ENCODE peak calls at places on chromosomes 2 and 18, in eight cellular contexts. One of them, this sample, is unnamed.

GRCh38 chr2:85705680-85706039 is 11.5 kb downstream of the GNLY start:
- DNase-seq in GM23248: peak; percentile 94
- DNase-seq in hepatocyte: peak; percentile 75
- DNase-seq in MM.1S: no peak
- DNase-seq in SK-N-SH: no peak
- DNase-seq in Karpas-422: no peak
- DNase-seq in PC-3: peak; percentile 58
- DNase-seq in OCI-LY7: no peak
- DNase-seq in this sample: peak; percentile 45

GRCh38 chr18:58993260-58993659 is 128.6 kb downstream of the ZNF532 start:
- DNase-seq in GM23248: peak; percentile 93
- DNase-seq in hepatocyte: no peak
- DNase-seq in MM.1S: no peak
- DNase-seq in SK-N-SH: no peak
- DNase-seq in Karpas-422: no peak
- DNase-seq in PC-3: peak; percentile 94
- DNase-seq in OCI-LY7: no peak
- DNase-seq in this sample: no peak

GRCh38 chr18:79485788-79486355 is 90.1 kb downstream of the NFATC1 start:
- DNase-seq in GM23248: peak; percentile 95
- DNase-seq in hepatocyte: peak; percentile 55
- DNase-seq in MM.1S: no peak
- DNase-seq in SK-N-SH: no peak
- DNase-seq in Karpas-422: no peak
- DNase-seq in PC-3: peak; percentile 6
- DNase-seq in OCI-LY7: no peak
- DNase-seq in this sample: no peak

GRCh38 chr2:204849887-204850286 is 304.6 kb downstream of the PARD3B start:
- DNase-seq in GM23248: no peak
- DNase-seq in hepatocyte: no peak
- DNase-seq in MM.1S: no peak
- DNase-seq in SK-N-SH: no peak
- DNase-seq in Karpas-422: no peak
- DNase-seq in PC-3: peak; percentile 74
- DNase-seq in OCI-LY7: no peak
- DNase-seq in this sample: peak; percentile 36

GRCh38 chr2:179898873-179899272 is 37.5 kb upstream of the ZNF385B start:
- DNase-seq in GM23248: peak; percentile 47
- DNase-seq in hepatocyte: peak; percentile 24
- DNase-seq in MM.1S: peak; percentile 78
- DNase-seq in SK-N-SH: peak; percentile 23
- DNase-seq in Karpas-422: peak; percentile 87
- DNase-seq in PC-3: peak; percentile 79
- DNase-seq in OCI-LY7: peak; percentile 92
- DNase-seq in this sample: no peak

GRCh38 chr18:76425299-76426101 is 69.5 kb downstream of the ZNF516 start:
- DNase-seq in GM23248: peak; percentile 42
- DNase-seq in hepatocyte: no peak
- DNase-seq in MM.1S: no peak
- DNase-seq in SK-N-SH: no peak
- DNase-seq in Karpas-422: no peak
- DNase-seq in PC-3: no peak
- DNase-seq in OCI-LY7: no peak
- DNase-seq in this sample: no peak

GRCh38 chr2:241629762-241630435 is 7.1 kb downstream of the THAP4 start:
- DNase-seq in GM23248: no peak
- DNase-seq in hepatocyte: no peak
- DNase-seq in MM.1S: no peak
- DNase-seq in SK-N-SH: no peak
- DNase-seq in Karpas-422: peak; percentile 54
- DNase-seq in PC-3: no peak
- DNase-seq in OCI-LY7: no peak
- DNase-seq in this sample: no peak

GRCh38 chr2:165462433-165462832 is 7.1 kb upstream of the CSRNP3 start:
- DNase-seq in GM23248: no peak
- DNase-seq in hepatocyte: no peak
- DNase-seq in MM.1S: no peak
- DNase-seq in SK-N-SH: peak; percentile 47
- DNase-seq in Karpas-422: peak; percentile 14
- DNase-seq in PC-3: no peak
- DNase-seq in OCI-LY7: no peak
- DNase-seq in this sample: no peak

GRCh38 chr2:109377976-109378375 is 235.8 kb downstream of the SEPTIN10 start:
- DNase-seq in GM23248: no peak
- DNase-seq in hepatocyte: no peak
- DNase-seq in MM.1S: no peak
- DNase-seq in SK-N-SH: no peak
- DNase-seq in Karpas-422: no peak
- DNase-seq in PC-3: no peak
- DNase-seq in OCI-LY7: no peak
- DNase-seq in this sample: no peak

GRCh38 chr2:96505231-96505889 is at the start of gene NEURL3:
- DNase-seq in GM23248: peak; percentile 75
- DNase-seq in hepatocyte: peak; percentile 82
- DNase-seq in MM.1S: no peak
- DNase-seq in SK-N-SH: peak; percentile 17
- DNase-seq in Karpas-422: no peak
- DNase-seq in PC-3: peak; percentile 85
- DNase-seq in OCI-LY7: no peak
- DNase-seq in this sample: peak; percentile 96

GRCh38 chr2:33628031-33628430 is 28.9 kb upstream of the FAM98A start:
- DNase-seq in GM23248: no peak
- DNase-seq in hepatocyte: no peak
- DNase-seq in MM.1S: no peak
- DNase-seq in SK-N-SH: no peak
- DNase-seq in Karpas-422: no peak
- DNase-seq in PC-3: no peak
- DNase-seq in OCI-LY7: no peak
- DNase-seq in this sample: no peak

GRCh38 chr2:232890536-232890895 is 20.5 kb downstream of the SNORC start:
- DNase-seq in GM23248: no peak
- DNase-seq in hepatocyte: no peak
- DNase-seq in MM.1S: no peak
- DNase-seq in SK-N-SH: no peak
- DNase-seq in Karpas-422: no peak
- DNase-seq in PC-3: no peak
- DNase-seq in OCI-LY7: no peak
- DNase-seq in this sample: no peak

GRCh38 chr2:53767405-53768232 is at the start of gene CHAC2:
- DNase-seq in GM23248: peak; percentile 93
- DNase-seq in hepatocyte: peak; percentile 92
- DNase-seq in MM.1S: peak; percentile 89
- DNase-seq in SK-N-SH: peak; percentile 89
- DNase-seq in Karpas-422: peak; percentile 94
- DNase-seq in PC-3: peak; percentile 87
- DNase-seq in OCI-LY7: peak; percentile 91
- DNase-seq in this sample: peak; percentile 85

GRCh38 chr18:43830905-43831304 is 553.6 kb upstream of the SYT4 start:
- DNase-seq in GM23248: peak; percentile 21
- DNase-seq in hepatocyte: peak; percentile 28
- DNase-seq in MM.1S: no peak
- DNase-seq in SK-N-SH: no peak
- DNase-seq in Karpas-422: no peak
- DNase-seq in PC-3: no peak
- DNase-seq in OCI-LY7: no peak
- DNase-seq in this sample: no peak

GRCh38 chr2:201643216-201643651 is at the start of gene TMEM237:
- DNase-seq in GM23248: peak; percentile 80
- DNase-seq in hepatocyte: peak; percentile 68
- DNase-seq in MM.1S: peak; percentile 18
- DNase-seq in SK-N-SH: peak; percentile 84
- DNase-seq in Karpas-422: peak; percentile 75
- DNase-seq in PC-3: peak; percentile 37
- DNase-seq in OCI-LY7: peak; percentile 73
- DNase-seq in this sample: no peak

GRCh38 chr2:53852540-53852939 is 7.2 kb downstream of the GPR75 start:
- DNase-seq in GM23248: no peak
- DNase-seq in hepatocyte: no peak
- DNase-seq in MM.1S: no peak
- DNase-seq in SK-N-SH: no peak
- DNase-seq in Karpas-422: no peak
- DNase-seq in PC-3: no peak
- DNase-seq in OCI-LY7: no peak
- DNase-seq in this sample: no peak

GRCh38 chr2:117519238-117519637 is 295.3 kb upstream of the DDX18 start:
- DNase-seq in GM23248: no peak
- DNase-seq in hepatocyte: no peak
- DNase-seq in MM.1S: no peak
- DNase-seq in SK-N-SH: no peak
- DNase-seq in Karpas-422: no peak
- DNase-seq in PC-3: no peak
- DNase-seq in OCI-LY7: no peak
- DNase-seq in this sample: no peak

GRCh38 chr2:199556886-199557285 is 99.1 kb upstream of the SATB2 start:
- DNase-seq in GM23248: peak; percentile 24
- DNase-seq in hepatocyte: no peak
- DNase-seq in MM.1S: no peak
- DNase-seq in SK-N-SH: no peak
- DNase-seq in Karpas-422: no peak
- DNase-seq in PC-3: no peak
- DNase-seq in OCI-LY7: no peak
- DNase-seq in this sample: no peak

GRCh38 chr2:12031871-12032270 is 285.4 kb downstream of the LPIN1 start:
- DNase-seq in GM23248: no peak
- DNase-seq in hepatocyte: no peak
- DNase-seq in MM.1S: no peak
- DNase-seq in SK-N-SH: no peak
- DNase-seq in Karpas-422: peak; percentile 96
- DNase-seq in PC-3: no peak
- DNase-seq in OCI-LY7: peak; percentile 86
- DNase-seq in this sample: no peak

GRCh38 chr18:79502785-79503184 is 107.1 kb downstream of the NFATC1 start:
- DNase-seq in GM23248: peak; percentile 58
- DNase-seq in hepatocyte: no peak
- DNase-seq in MM.1S: no peak
- DNase-seq in SK-N-SH: no peak
- DNase-seq in Karpas-422: no peak
- DNase-seq in PC-3: peak; percentile 4
- DNase-seq in OCI-LY7: no peak
- DNase-seq in this sample: no peak

GRCh38 chr2:73176881-73177644 is 25.3 kb upstream of the NOTO start:
- DNase-seq in GM23248: peak; percentile 93
- DNase-seq in hepatocyte: peak; percentile 95
- DNase-seq in MM.1S: peak; percentile 76
- DNase-seq in SK-N-SH: peak; percentile 97
- DNase-seq in Karpas-422: peak; percentile 96
- DNase-seq in PC-3: peak; percentile 85
- DNase-seq in OCI-LY7: peak; percentile 82
- DNase-seq in this sample: peak; percentile 63

GRCh38 chr2:134574610-134575332 is 144.0 kb downstream of the TMEM163 start:
- DNase-seq in GM23248: no peak
- DNase-seq in hepatocyte: no peak
- DNase-seq in MM.1S: no peak
- DNase-seq in SK-N-SH: peak; percentile 34
- DNase-seq in Karpas-422: no peak
- DNase-seq in PC-3: no peak
- DNase-seq in OCI-LY7: no peak
- DNase-seq in this sample: no peak

DNA sequence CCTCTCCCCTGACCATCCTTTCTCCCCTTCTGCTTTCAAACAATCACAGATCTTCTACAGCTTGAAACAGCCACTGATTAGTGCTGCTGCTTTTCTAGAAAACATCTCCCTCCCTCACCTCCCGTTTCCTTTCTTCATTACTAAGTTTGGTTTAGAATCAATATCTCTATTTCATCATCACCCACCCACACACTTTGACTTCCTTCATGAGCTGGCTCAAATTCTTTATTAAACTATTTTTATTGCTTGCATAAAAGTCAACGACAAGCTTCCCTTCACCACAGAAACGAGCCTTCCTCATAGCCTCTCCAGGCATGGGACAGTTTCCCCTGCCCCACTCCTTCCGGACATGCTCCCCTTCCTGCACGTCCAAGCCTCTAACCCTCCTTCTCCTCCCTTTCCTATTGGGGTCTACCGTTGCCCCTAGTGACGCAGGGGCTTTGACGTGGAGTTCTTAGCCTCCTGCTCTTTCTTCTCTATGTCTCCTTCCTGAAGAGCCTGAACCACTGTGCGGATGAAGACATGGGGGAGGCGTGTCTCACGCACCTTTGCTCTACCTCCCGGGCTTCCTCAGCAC is 172.0 kb downstream of the AFF3 start:
- DNase-seq in GM23248: peak; percentile 52
- DNase-seq in hepatocyte: no peak
- DNase-seq in MM.1S: no peak
- DNase-seq in SK-N-SH: no peak
- DNase-seq in Karpas-422: no peak
- DNase-seq in PC-3: peak; percentile 71
- DNase-seq in OCI-LY7: no peak
- DNase-seq in this sample: no peak
- H3K4me2 ChIP-seq in GM23248: no peak overlapping the region
- H3K4me2 ChIP-seq in hepatocyte: no peak overlapping the region
- H3K4me2 ChIP-seq in MM.1S: no peak overlapping the region
- H3K4me2 ChIP-seq in SK-N-SH: no peak overlapping the region
- H3K4me2 ChIP-seq in Karpas-422: no peak overlapping the region
- H3K4me2 ChIP-seq in PC-3: peak overlapping the region; percentile 59
- H3K4me2 ChIP-seq in OCI-LY7: no peak overlapping the region
- H3K4me2 ChIP-seq in this sample: no peak overlapping the region

GRCh38 chr2:128640166-128640846 is 321.6 kb upstream of the HS6ST1 start:
- DNase-seq in GM23248: peak; percentile 14
- DNase-seq in hepatocyte: no peak
- DNase-seq in MM.1S: no peak
- DNase-seq in SK-N-SH: no peak
- DNase-seq in Karpas-422: no peak
- DNase-seq in PC-3: no peak
- DNase-seq in OCI-LY7: no peak
- DNase-seq in this sample: no peak
- H3K9me2 ChIP-seq in GM23248: no peaks in the 10 kb centered on the region
- H3K9me2 ChIP-seq in hepatocyte: no peaks in the 10 kb centered on the region
- H3K9me2 ChIP-seq in MM.1S: no peaks in the 10 kb centered on the region
- H3K9me2 ChIP-seq in SK-N-SH: no peaks in the 10 kb centered on the region
- H3K9me2 ChIP-seq in Karpas-422: no peaks in the 10 kb centered on the region
- H3K9me2 ChIP-seq in PC-3: no peaks in the 10 kb centered on the region
- H3K9me2 ChIP-seq in OCI-LY7: no peaks in the 10 kb centered on the region
- H3K9me2 ChIP-seq in this sample: no peaks in the 10 kb centered on the region

DNA sequence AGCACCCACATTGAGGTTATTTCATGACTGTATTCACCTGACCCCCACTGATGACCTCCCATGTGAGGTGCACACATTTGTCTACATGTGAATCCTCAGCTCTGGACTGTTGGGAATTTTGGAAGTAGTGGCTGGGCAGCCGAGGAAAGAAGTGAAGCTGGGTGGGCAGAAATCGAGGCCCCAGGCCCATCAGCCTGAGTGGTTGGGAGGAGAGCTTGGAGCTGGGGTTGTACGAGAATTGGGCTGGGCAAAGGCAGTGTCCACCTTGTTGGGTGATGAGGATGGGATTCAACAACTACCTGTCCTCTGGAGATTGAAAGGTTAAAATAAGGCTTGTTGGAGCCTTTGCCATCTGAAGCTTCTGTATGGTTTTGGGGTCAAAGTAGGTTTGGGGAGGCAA is 35.8 kb downstream of the AGAP1 start:
- DNase-seq in GM23248: no peak
- DNase-seq in hepatocyte: no peak
- DNase-seq in MM.1S: no peak
- DNase-seq in SK-N-SH: no peak
- DNase-seq in Karpas-422: no peak
- DNase-seq in PC-3: no peak
- DNase-seq in OCI-LY7: no peak
- DNase-seq in this sample: no peak
- H3K79me2 ChIP-seq in GM23248: peaks cover 90% of the 10 kb centered on the region
- H3K79me2 ChIP-seq in hepatocyte: peaks cover 77% of the 10 kb centered on the region
- H3K79me2 ChIP-seq in MM.1S: peaks cover 92% of the 10 kb centered on the region
- H3K79me2 ChIP-seq in SK-N-SH: peaks cover 43% of the 10 kb centered on the region
- H3K79me2 ChIP-seq in Karpas-422: no peaks in the 10 kb centered on the region
- H3K79me2 ChIP-seq in PC-3: peaks cover 93% of the 10 kb centered on the region
- H3K79me2 ChIP-seq in OCI-LY7: no peaks in the 10 kb centered on the region
- H3K79me2 ChIP-seq in this sample: peaks cover 92% of the 10 kb centered on the region

GRCh38 chr2:218186876-218187649 is 20.3 kb upstream of the CXCR1 start:
- DNase-seq in GM23248: no peak
- DNase-seq in hepatocyte: peak; percentile 45
- DNase-seq in MM.1S: no peak
- DNase-seq in SK-N-SH: no peak
- DNase-seq in Karpas-422: no peak
- DNase-seq in PC-3: no peak
- DNase-seq in OCI-LY7: no peak
- DNase-seq in this sample: no peak
- H3K4me2 ChIP-seq in GM23248: no peak overlapping the region
- H3K4me2 ChIP-seq in hepatocyte: peak overlapping the region; percentile 63
- H3K4me2 ChIP-seq in MM.1S: peak overlapping the region; percentile 35
- H3K4me2 ChIP-seq in SK-N-SH: no peak overlapping the region
- H3K4me2 ChIP-seq in Karpas-422: peak overlapping the region; percentile 55
- H3K4me2 ChIP-seq in PC-3: peak overlapping the region; percentile 52
- H3K4me2 ChIP-seq in OCI-LY7: no peak overlapping the region
- H3K4me2 ChIP-seq in this sample: peak overlapping the region; percentile 46

This sample was measured in PC-9.